ENCODE peak calls at places on chromosomes 6 and 20, in six cellular contexts. D is iPS DF 6.9; V is tibial nerve; F is ovary; O is A549; B is CD4-positive, alpha-beta T cell. P is an unnamed sample. For H3K9me3, the result is how much of the 10 kb centered on the place peaks cover.

GRCh38 chr6:16868968-16869367 is 107.7 kb upstream of the ATXN1 start:
- DNase-seq in D (no peak), V (no peak), F (no peak), O (no peak), B (no peak), P (no peak)

GRCh38 chr6:49001856-49002255 is 461.2 kb downstream of the MMUT start:
- DNase-seq in D (no peak), V (no peak), F (no peak), O (peak), B (no peak), P (no peak)

GRCh38 chr6:109302176-109302575 is 80.1 kb downstream of the CD164 start:
- DNase-seq in D (no peak), V (no peak), F (no peak), O (no peak), B (no peak), P (no peak)

GRCh38 chr20:61499859-61500258 is 247.8 kb downstream of the CDH4 start:
- DNase-seq in D (no peak), V (no peak), F (no peak), O (peak), B (no peak), P (no peak)

GRCh38 chr6:71403422-71404134 is 115.0 kb downstream of the OGFRL1 start:
- DNase-seq in D (no peak), V (no peak), F (no peak), O (no peak), B (no peak), P (no peak)

GRCh38 chr6:34584694-34585093 is 28.6 kb upstream of the SPDEF start:
- DNase-seq in D (no peak), V (no peak), F (no peak), O (no peak), B (no peak), P (no peak)

GRCh38 chr6:135753196-135753595 is 98.3 kb upstream of the PDE7B start:
- DNase-seq in D (no peak), V (no peak), F (no peak), O (no peak), B (no peak), P (no peak)

GRCh38 chr6:118735320-118735719 is 83.9 kb upstream of the CEP85L start:
- DNase-seq in D (peak), V (no peak), F (no peak), O (no peak), B (no peak), P (no peak)

GRCh38 chr20:61528591-61528990 is 276.5 kb downstream of the CDH4 start:
- DNase-seq in D (no peak), V (no peak), F (no peak), O (no peak), B (no peak), P (no peak)

GRCh38 chr6:8080338-8081151 is 16.4 kb upstream of the BLOC1S5 start:
- DNase-seq in D (no peak), V (no peak), F (no peak), O (peak), B (no peak), P (no peak)

GRCh38 chr6:88823998-88824397 is 139.4 kb downstream of the RNGTT start:
- DNase-seq in D (no peak), V (no peak), F (no peak), O (peak), B (no peak), P (no peak)

GRCh38 chr6:110542311-110543024 is 66.1 kb upstream of the SLC22A16 start:
- DNase-seq in D (no peak), V (peak), F (no peak), O (no peak), B (no peak), P (no peak)

GRCh38 chr20:11553603-11554002 is 364.1 kb upstream of the BTBD3 start:
- DNase-seq in D (no peak), V (no peak), F (no peak), O (peak), B (no peak), P (no peak)

DNA sequence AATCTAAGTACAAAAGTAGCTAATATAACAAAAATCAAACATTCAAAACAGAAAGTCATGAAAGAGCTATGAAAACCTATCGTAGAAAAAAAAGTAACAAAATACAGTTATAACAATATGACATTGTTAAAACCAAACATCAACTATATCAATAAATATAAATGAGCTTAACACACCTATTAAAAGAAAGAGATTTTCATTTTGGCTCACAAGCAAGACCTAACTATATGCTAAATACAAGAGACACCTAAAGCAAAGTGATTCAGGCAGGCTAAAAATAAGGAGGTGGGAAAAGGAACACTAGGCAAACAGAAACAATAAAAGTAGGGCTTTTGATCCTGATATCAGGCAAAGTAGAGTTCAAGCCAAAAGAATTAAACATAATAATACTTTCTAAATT is 13.5 kb downstream of the ZNF322 start:
- DNase-seq in D (no peak), V (no peak), F (no peak), O (no peak), B (no peak), P (no peak)
- H3K9me3 ChIP-seq in D (under half), V (under half), F (under half), O (half or more), B (under half), P (under half)

DNA sequence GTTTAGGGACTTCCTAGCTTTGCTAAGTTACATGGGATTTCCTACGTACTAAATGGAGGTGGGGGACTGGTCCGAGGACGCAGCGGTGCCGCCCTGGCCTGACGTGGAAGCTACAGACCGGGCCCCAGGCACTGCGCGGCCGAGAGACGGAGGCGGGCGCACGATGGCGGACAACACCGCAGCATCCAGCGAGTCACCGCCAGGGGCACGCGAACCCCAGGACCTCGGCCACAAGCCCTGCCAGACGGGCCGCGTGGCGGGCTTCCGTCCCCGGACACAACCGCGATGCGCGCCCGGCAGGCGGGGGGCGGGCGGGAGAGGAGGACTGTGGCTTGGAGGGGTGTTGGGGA is 1516.9 kb upstream of the DEFB115 start:
- DNase-seq in D (no peak), V (no peak), F (no peak), O (no peak), B (no peak), P (no peak)
- H3K9me3 ChIP-seq in D (under half), V (under half), F (under half), O (under half), B (under half), P (under half)

DNA sequence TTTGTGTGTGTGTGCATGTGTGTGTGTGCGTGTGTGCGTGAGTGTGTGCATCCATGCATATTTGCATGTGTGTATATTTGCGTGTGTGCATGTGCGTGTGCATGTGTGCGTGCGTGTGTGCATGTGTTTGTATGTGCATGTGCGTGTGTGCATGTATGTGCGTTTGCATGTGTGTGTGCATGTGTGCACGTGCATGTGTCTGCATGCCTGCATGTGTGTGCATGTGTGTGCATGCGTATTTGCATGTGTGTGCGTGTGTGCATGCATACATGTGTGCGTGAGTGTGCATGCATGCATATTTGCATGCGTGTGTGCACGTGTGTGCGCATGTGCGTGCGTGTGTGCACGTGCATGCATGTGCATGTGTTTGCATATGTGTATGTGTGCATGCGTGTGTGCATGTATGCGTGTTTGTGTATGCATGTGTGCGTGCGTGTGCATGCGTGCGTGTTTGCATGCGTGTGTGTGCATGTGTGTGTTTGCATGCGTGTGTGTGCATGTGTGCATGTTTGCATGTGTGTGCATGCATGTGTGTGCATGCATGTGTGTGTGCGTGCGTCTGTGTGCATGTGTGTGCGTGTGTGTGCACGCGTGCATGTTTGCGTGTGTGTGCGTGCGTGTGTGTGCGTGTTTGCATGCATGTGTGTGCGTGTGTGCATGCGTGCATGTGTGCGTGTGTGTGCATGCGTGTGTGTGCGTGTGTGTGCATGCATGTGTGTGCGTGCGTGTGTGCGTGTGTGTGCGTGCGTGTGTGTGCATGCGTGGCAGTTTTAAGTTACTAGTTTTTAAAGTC is 57.7 kb upstream of the SMOC2 start:
- DNase-seq in D (no peak), V (no peak), F (no peak), O (no peak), B (no peak), P (no peak)
- H3K9me3 ChIP-seq in D (under half), V (under half), F (under half), O (under half), B (under half), P (under half)

GRCh38 chr20:7754102-7754501 is 186.2 kb downstream of the HAO1 start:
- DNase-seq in D (no peak), V (no peak), F (no peak), O (no peak), B (no peak), P (no peak)

GRCh38 chr20:7760261-7761048 is 179.8 kb downstream of the HAO1 start:
- DNase-seq in D (no peak), V (no peak), F (no peak), O (no peak), B (no peak), P (no peak)

GRCh38 chr20:7758436-7758835 is 181.8 kb downstream of the HAO1 start:
- DNase-seq in D (no peak), V (no peak), F (no peak), O (no peak), B (no peak), P (no peak)
- H3K9me3 ChIP-seq in D (under half), V (under half), F (under half), O (under half), B (under half), P (under half)

GRCh38 chr6:124677874-124678273 is 284.4 kb upstream of the RNF217 start:
- DNase-seq in D (no peak), V (no peak), F (no peak), O (no peak), B (no peak), P (no peak)
- H3K9me3 ChIP-seq in D (under half), V (under half), F (under half), O (under half), B (under half), P (under half)

DNA sequence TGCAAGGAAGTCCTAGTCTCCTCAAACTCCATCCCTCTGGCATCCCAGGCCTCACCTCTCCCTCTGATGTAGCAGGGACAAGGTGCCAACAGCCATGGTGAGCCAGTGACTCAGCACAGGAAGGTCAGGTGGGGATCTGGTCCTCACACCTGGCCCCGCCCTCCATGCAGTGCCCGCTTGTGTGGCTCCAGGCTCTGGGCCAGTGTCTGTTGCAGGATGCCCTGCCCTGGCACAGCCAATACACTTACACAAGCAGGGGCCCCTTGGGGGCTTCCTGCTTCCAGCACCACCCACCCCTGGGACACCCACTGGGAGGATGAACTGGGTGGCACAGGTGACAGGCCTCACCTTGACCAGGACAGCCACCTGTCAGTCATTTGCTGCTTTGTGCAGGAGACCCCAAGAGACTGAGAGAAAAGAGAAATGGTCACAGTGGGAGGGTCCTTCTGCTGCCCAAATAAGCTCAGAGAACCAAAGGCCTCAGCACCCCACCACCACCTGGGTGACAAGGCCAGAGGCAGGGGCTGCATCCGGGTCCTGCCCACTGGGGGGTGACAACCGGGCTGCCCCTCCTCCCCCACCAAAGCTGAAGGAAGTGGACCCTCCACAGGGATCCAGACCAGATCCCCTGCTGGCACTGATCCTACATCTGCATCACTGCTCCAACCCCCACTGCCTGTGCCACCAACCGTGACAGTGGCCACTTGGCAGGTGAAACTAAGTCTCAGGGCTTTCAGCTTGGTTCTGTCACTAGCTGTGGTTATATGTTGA is 658.8 kb upstream of the DEFB115 start:
- DNase-seq in D (no peak), V (no peak), F (no peak), O (no peak), B (no peak), P (no peak)
- H3K9me3 ChIP-seq in D (under half), V (under half), F (under half), O (under half), B (under half), P (under half)

DNA sequence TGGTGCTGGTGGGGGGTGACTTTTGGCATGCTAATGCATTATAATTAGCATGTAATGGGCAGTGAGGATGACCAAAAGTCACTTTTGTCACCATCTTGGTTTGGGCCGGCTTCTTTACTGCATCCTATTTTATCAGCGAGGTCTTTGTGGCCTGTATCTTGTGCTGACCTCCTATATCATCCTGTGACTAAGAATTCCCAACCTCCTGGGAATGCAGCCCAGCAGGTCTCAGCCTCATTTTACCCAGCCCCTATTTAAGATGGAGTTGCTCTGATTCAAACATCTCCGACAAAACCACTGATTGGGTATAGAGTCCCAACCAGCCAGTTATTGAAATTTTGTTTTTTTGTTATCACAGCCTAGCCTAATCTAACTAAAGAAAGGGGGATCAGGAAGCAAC is 29.7 kb upstream of the DDR1 start:
- DNase-seq in D (no peak), V (no peak), F (no peak), O (no peak), B (no peak), P (no peak)
- H3K9me3 ChIP-seq in D (under half), V (under half), F (under half), O (under half), B (under half), P (under half)

DNA sequence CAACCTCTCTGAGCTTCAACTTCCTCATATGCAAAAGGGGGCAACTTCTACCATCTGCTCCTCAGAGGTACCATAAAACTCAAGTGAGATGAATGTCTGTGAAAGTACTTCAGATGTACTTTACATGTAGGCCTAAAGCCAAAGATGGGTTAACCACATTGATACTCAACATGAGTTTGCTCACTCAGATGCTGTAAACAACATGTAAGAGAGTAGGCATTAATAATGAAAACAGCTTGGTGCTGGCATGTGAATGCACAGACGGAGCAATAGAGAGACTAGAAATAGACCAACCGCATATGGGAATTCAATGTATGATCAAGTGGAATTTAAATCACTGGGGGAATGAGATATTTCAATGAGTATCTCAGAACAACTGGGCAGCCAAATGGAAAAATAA is 143.8 kb upstream of the CDYL start:
- DNase-seq in D (no peak), V (no peak), F (no peak), O (no peak), B (no peak), P (no peak)
- H3K9me3 ChIP-seq in D (under half), V (under half), F (under half), O (under half), B (under half), P (under half)

DNA sequence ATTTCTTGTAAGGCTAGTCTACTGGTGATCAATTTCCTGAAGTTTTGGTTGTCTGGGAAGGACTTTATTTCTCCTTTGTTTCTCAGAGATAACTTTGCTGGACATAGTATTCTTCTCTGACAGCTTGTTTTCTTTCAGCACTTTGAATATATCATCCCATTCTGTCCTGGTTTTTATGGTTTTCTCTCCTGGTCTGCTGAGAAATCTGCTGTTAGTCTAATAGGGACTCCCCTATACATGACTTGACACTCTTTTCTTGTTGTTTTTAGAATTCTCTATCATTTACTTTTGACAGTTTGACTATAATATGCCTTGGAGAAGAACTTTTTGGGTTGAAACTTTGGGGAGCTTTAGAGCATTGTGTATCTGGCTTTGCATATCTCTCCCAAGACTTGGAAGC is 112.5 kb downstream of the PRL start:
- DNase-seq in D (no peak), V (no peak), F (no peak), O (no peak), B (no peak), P (no peak)
- H3K9me3 ChIP-seq in D (under half), V (under half), F (under half), O (under half), B (under half), P (under half)

GRCh38 chr6:27188206-27188884 is 59.2 kb upstream of the PRSS16 start:
- DNase-seq in D (no peak), V (peak), F (peak), O (peak), B (no peak), P (no peak)

GRCh38 chr6:27178001-27178730 is 69.3 kb upstream of the PRSS16 start:
- DNase-seq in D (no peak), V (peak), F (peak), O (peak), B (no peak), P (peak)

GRCh38 chr6:27188885-27189418 is 58.5 kb upstream of the PRSS16 start:
- DNase-seq in D (no peak), V (peak), F (peak), O (peak), B (peak), P (peak)

GRCh38 chr6:27178860-27179259 is 68.6 kb upstream of the PRSS16 start:
- DNase-seq in D (no peak), V (no peak), F (no peak), O (no peak), B (no peak), P (no peak)

GRCh38 chr6:27183082-27183832 is 64.2 kb upstream of the PRSS16 start:
- DNase-seq in D (no peak), V (no peak), F (no peak), O (no peak), B (no peak), P (no peak)
- H3K9me3 ChIP-seq in D (under half), V (under half), F (under half), O (under half), B (under half), P (under half)

P was measured in T-helper 17 cell.